ENCODE peak calls at places on chromosomes 3 and 15, in ten cellular contexts. V, R, P, B, E, S, I, W, O and D are unnamed samples. For H3K4me1, the result is how much of the 10 kb centered on the place peaks cover.

GRCh38 chr15:44340410-44340809 is 51.9 kb downstream of the GOLM2 start:
- DNase-seq in V (no peak), R (peak), P (no peak), B (peak), E (no peak), S (no peak), I (no peak), W (peak), O (no peak), D (no peak)

GRCh38 chr15:25171856-25172687 is 217.3 kb downstream of the SNRPN start:
- DNase-seq in V (no peak), R (no peak), P (no peak), B (no peak), E (no peak), S (peak), I (no peak), W (peak), O (no peak), D (peak)

GRCh38 chr3:153749070-153749610 is 372.1 kb upstream of the ARHGEF26 start:
- DNase-seq in V (no peak), R (no peak), P (peak), B (no peak), E (no peak), S (no peak), I (no peak), W (no peak), O (no peak), D (no peak)

GRCh38 chr15:36882487-36883108 is 217.8 kb downstream of the MEIS2 start:
- DNase-seq in V (peak), R (no peak), P (peak), B (no peak), E (no peak), S (no peak), I (no peak), W (no peak), O (no peak), D (no peak)

GRCh38 chr3:38646630-38647029 is 2.9 kb downstream of the SCN5A start:
- DNase-seq in V (peak), R (peak), P (no peak), B (no peak), E (no peak), S (no peak), I (peak), W (no peak), O (no peak), D (no peak)

GRCh38 chr15:58213587-58214360 is 75.6 kb downstream of the AQP9 start:
- DNase-seq in V (no peak), R (peak), P (no peak), B (no peak), E (no peak), S (no peak), I (no peak), W (no peak), O (no peak), D (no peak)

GRCh38 chr15:47972738-47973137 is 148.1 kb upstream of the SLC24A5 start:
- DNase-seq in V (no peak), R (no peak), P (no peak), B (no peak), E (no peak), S (no peak), I (no peak), W (no peak), O (no peak), D (no peak)

GRCh38 chr3:80677796-80678195 is 910.0 kb upstream of the ROBO1 start:
- DNase-seq in V (no peak), R (no peak), P (no peak), B (no peak), E (no peak), S (no peak), I (no peak), W (no peak), O (no peak), D (no peak)

GRCh38 chr3:182704926-182705325 is 88.4 kb upstream of the ATP11B start:
- DNase-seq in V (peak), R (no peak), P (no peak), B (no peak), E (no peak), S (no peak), I (no peak), W (no peak), O (no peak), D (no peak)

GRCh38 chr3:39808467-39809180 is 785 bp upstream of the MYRIP start:
- DNase-seq in V (peak), R (no peak), P (peak), B (peak), E (no peak), S (peak), I (peak), W (peak), O (peak), D (no peak)

GRCh38 chr3:119826714-119827113 is 44.8 kb downstream of the NR1I2 start:
- DNase-seq in V (no peak), R (no peak), P (no peak), B (no peak), E (no peak), S (no peak), I (no peak), W (no peak), O (no peak), D (no peak)

GRCh38 chr15:89383635-89384604 is 49.3 kb upstream of the POLG start:
- DNase-seq in V (no peak), R (peak), P (peak), B (peak), E (peak), S (no peak), I (no peak), W (no peak), O (no peak), D (peak)

GRCh38 chr3:61053781-61054496 is 197.3 kb downstream of the FHIT start:
- DNase-seq in V (no peak), R (no peak), P (peak), B (no peak), E (no peak), S (no peak), I (peak), W (no peak), O (no peak), D (no peak)

GRCh38 chr15:67228286-67228685 is 26.2 kb downstream of the AAGAB start:
- DNase-seq in V (no peak), R (no peak), P (no peak), B (no peak), E (no peak), S (no peak), I (no peak), W (no peak), O (no peak), D (no peak)

GRCh38 chr15:101536166-101536874 is 46.8 kb upstream of the PCSK6 start:
- DNase-seq in V (no peak), R (no peak), P (no peak), B (no peak), E (no peak), S (no peak), I (no peak), W (no peak), O (no peak), D (no peak)

GRCh38 chr15:91965501-91966180 is 112.1 kb downstream of the SLCO3A1 start:
- DNase-seq in V (no peak), R (peak), P (no peak), B (peak), E (no peak), S (peak), I (no peak), W (no peak), O (no peak), D (peak)

GRCh38 chr3:64685800-64686445 is 1.9 kb downstream of the ADAMTS9 start:
- DNase-seq in V (peak), R (peak), P (peak), B (peak), E (peak), S (peak), I (peak), W (peak), O (peak), D (peak)

GRCh38 chr3:190486201-190486865 is 27.6 kb upstream of the IL1RAP start:
- DNase-seq in V (no peak), R (no peak), P (no peak), B (no peak), E (no peak), S (no peak), I (no peak), W (no peak), O (no peak), D (no peak)

DNA sequence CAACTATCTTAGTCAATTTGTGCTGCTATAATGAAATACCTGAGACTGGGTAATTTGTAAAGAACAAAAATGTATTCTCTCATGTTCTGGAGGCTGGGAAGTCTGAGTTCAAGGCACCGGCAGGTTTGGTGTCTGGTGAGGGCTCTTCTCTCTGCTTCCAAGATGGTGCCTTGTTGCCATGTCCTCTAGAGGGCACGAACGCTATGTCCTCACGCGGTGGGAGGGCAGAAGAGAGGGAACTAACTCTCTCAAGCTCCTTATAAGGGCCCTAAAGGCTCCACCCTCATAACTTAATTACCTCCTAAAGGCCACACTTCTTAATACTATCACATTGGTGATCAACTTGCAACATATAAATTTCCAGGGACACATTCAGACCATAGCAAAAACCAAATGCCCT is 108.4 kb downstream of the ADAMTSL3 start:
- DNase-seq in V (no peak), R (no peak), P (no peak), B (no peak), E (no peak), S (no peak), I (no peak), W (no peak), O (no peak), D (no peak)
- TF ChIP-seq CTCF in V (no peak), R (no peak), P (no peak), B (no peak), E (no peak), S (no peak), I (no peak), W (no peak), O (no peak), D (no peak)

DNA sequence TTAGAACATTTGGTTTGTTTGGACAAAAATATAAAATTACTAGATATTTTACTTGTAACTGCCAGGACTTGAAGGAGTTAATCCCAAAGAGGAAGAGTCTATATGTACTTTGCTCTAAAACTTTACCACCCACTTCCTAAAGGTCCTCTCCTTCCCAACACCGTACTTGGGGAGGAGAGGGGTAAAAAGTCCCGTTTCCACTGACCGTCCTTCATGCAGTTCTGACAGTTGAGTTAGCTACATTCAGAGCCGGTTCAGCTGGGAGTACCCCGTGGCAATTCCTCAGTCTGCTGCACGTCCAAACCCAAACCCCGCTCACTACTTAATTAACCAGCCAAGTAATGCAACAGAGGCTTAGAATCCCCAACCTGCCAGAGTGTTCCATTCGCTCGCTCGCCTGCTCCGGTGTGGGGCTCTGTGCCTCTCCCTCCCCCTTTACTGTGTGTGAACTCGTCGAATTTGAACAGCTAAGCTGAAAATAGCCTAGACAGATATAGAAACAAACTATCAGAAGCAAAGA is 519.7 kb downstream of the FOXP1 start:
- DNase-seq in V (peak), R (peak), P (peak), B (no peak), E (no peak), S (no peak), I (peak), W (no peak), O (no peak), D (no peak)
- H3K4me1 ChIP-seq in V (under half), R (under half), P (half or more), B (under half), E (under half), S (under half), I (half or more), W (under half), O (half or more), D (half or more)

GRCh38 chr15:75178938-75179772 is 22.5 kb upstream of the C15orf39 start:
- DNase-seq in V (no peak), R (no peak), P (no peak), B (no peak), E (no peak), S (no peak), I (no peak), W (no peak), O (no peak), D (peak)
- H3K27ac ChIP-seq in V (peak), R (no peak), P (peak), B (no peak), E (peak), S (no peak), I (peak), W (no peak), O (no peak), D (no peak)

GRCh38 chr3:31908391-31909097 is 72.5 kb downstream of the OSBPL10 start:
- DNase-seq in V (no peak), R (peak), P (no peak), B (no peak), E (no peak), S (no peak), I (peak), W (no peak), O (no peak), D (no peak)
- TF ChIP-seq CTCF in V (no peak), R (no peak), P (no peak), B (no peak), E (no peak), S (peak), I (no peak), W (no peak), O (no peak), D (peak)

GRCh38 chr3:72165337-72165736 is 380.4 kb upstream of the PROK2 start:
- DNase-seq in V (no peak), R (peak), P (no peak), B (no peak), E (no peak), S (no peak), I (no peak), W (no peak), O (no peak), D (no peak)

GRCh38 chr3:72163809-72164634 is 379.1 kb upstream of the PROK2 start:
- DNase-seq in V (no peak), R (no peak), P (no peak), B (no peak), E (no peak), S (no peak), I (no peak), W (no peak), O (no peak), D (no peak)

GRCh38 chr3:72162649-72163184 is 377.8 kb upstream of the PROK2 start:
- DNase-seq in V (no peak), R (no peak), P (no peak), B (no peak), E (no peak), S (no peak), I (no peak), W (no peak), O (no peak), D (no peak)

GRCh38 chr3:72165808-72166207 is 380.9 kb upstream of the PROK2 start:
- DNase-seq in V (no peak), R (no peak), P (no peak), B (no peak), E (no peak), S (no peak), I (no peak), W (no peak), O (no peak), D (no peak)

GRCh38 chr3:72164635-72164978 is 379.7 kb upstream of the PROK2 start:
- DNase-seq in V (no peak), R (no peak), P (no peak), B (no peak), E (no peak), S (no peak), I (no peak), W (no peak), O (no peak), D (no peak)
- H3K4me1 ChIP-seq in V (under half), R (under half), P (under half), B (under half), E (under half), S (under half), I (under half), W (under half), O (under half), D (under half)

GRCh38 chr3:167872941-167873340 is 137.4 kb downstream of the SERPINI1 start:
- DNase-seq in V (no peak), R (no peak), P (no peak), B (no peak), E (no peak), S (no peak), I (no peak), W (no peak), O (no peak), D (no peak)
- H3K27ac ChIP-seq in V (no peak), R (no peak), P (no peak), B (no peak), E (no peak), S (no peak), I (no peak), W (no peak), O (no peak), D (no peak)

DNA sequence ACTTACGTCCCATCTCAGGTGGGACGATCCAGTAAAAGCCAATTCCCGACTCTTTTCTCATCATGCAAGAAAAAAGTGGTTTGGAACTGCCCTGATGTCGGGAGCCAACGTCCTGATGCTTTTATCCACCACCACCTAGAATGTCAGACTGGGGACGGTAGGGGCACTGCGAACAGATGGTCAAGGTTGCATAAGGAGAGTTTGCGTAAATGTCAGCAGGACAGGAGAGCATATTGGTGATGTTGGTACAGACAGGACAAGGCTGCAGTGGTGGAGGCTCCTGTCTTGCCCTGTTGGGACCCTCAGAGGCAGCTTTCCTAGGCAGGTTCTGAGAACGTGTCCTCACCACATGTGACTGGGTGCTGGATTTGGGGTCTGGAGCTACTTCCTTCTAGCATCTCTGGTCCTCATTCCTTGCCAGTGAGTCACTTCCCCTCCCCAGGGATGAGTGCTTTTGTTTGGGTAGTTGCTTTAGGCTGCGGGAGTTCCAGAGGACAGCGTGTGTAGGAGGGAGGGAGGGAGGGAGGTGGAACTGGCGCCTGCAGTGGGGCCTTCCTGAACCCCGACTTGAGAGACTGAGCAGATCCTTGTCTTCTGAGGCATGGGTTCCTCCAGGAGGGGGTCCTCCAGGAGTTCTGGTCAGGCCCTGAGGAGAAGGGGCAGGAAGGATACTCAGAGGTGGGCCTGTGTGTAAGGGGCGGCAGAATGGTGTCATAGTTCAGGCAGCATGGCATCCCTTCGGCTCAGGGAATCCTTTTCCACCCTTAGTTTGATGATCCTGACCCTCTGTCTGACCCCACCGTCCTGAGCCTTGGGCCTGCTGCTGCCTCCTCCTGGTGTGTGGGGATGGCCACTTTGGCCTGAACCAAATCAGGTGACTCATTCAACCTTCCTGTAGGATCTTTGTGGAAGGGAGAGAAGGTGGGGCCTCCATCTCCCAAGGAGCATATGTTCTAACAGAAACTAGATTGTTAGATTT is 21.2 kb downstream of the THSD4 start:
- DNase-seq in V (no peak), R (peak), P (no peak), B (no peak), E (no peak), S (no peak), I (no peak), W (no peak), O (no peak), D (peak)
- TF ChIP-seq CTCF in V (no peak), R (peak), P (peak), B (no peak), E (no peak), S (no peak), I (no peak), W (no peak), O (no peak), D (peak)

DNA sequence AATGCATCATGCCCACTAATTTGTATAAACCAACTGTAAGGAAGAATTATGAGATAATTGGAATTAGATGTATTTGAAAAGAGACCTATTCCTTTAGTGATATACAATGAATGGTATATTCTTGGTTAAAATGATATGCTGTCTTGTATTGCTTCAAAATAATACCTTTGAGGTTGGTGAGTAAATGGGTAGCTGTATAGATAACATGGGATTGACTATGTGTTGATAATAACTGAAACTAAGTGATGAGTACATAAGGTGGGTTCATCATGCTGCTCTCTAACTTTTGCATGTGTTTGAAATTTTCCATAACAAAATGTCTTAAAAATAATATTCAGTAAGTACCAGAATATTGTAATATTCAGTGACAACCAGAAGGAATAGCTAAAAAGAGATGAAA is 272.6 kb upstream of the ZPLD1 start:
- DNase-seq in V (no peak), R (no peak), P (no peak), B (no peak), E (no peak), S (no peak), I (no peak), W (no peak), O (no peak), D (no peak)
- H3K4me1 ChIP-seq in V (under half), R (under half), P (under half), B (under half), E (under half), S (under half), I (under half), W (under half), O (under half), D (under half)

DNA sequence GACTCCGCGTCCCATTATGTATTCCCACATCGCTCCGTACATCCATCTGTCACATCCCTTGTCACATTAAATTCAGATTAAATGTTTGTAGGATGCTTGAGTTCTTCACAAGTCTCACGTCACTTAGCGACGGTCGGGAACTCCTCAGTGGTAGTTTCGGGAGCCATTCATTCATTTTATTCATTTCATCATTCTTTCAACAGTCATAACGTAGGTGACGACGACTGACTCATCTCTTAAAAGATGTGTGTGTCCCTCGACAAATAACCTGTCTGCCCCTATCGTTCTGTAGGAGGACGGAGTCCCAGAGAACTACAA is 272 bp upstream of the SRPRB start:
- DNase-seq in V (no peak), R (no peak), P (no peak), B (no peak), E (no peak), S (no peak), I (no peak), W (no peak), O (no peak), D (no peak)
- H3K27ac ChIP-seq in V (no peak), R (no peak), P (no peak), B (no peak), E (no peak), S (no peak), I (no peak), W (no peak), O (no peak), D (no peak)